ENCODE peak calls at places on chromosomes 3 and 15, in four cellular contexts. D is fibroblast of the conjunctiva, B is tibial nerve, F is suprapubic skin. X is an unnamed sample.
A peak's percentile ranks its signal among the peaks of the same experiment; 100 is the strongest.

GRCh38 chr3:31288641-31289100 is 244.1 kb upstream of the STT3B start:
- DNase-seq in D (no peak), B (peak; percentile 23), F (no peak), X (peak; percentile 27)

GRCh38 chr15:69127226-69127625 is 33.2 kb upstream of the GLCE start:
- DNase-seq in D (no peak), B (no peak), F (no peak), X (no peak)

GRCh38 chr15:49621327-49622210 is 721 bp downstream of the DTWD1 start:
- DNase-seq in D (no peak), B (no peak), F (no peak), X (no peak)

GRCh38 chr3:49967307-49967706 is 27.4 kb downstream of the RBM6 start:
- DNase-seq in D (peak; percentile 3), B (no peak), F (no peak), X (no peak)

GRCh38 chr3:177764377-177764912 is 567.2 kb upstream of the TBL1XR1 start:
- DNase-seq in D (peak; percentile 31), B (no peak), F (no peak), X (no peak)

GRCh38 chr15:77081971-77082370 is 11.1 kb upstream of the TSPAN3 start:
- DNase-seq in D (no peak), B (no peak), F (no peak), X (no peak)

GRCh38 chr3:179606534-179607085 is 2.0 kb downstream of the NDUFB5 start:
- DNase-seq in D (no peak), B (no peak), F (no peak), X (no peak)

GRCh38 chr3:29486087-29486486 is 205.2 kb downstream of the RBMS3 start:
- DNase-seq in D (peak; percentile 70), B (no peak), F (no peak), X (no peak)

GRCh38 chr3:114338651-114339357 is 45.0 kb downstream of the TIGIT start:
- DNase-seq in D (no peak), B (no peak), F (no peak), X (no peak)

GRCh38 chr3:46566040-46566631 is at the start of gene LRRC2:
- DNase-seq in D (peak; percentile 35), B (no peak), F (peak; percentile 84), X (peak; percentile 32)

GRCh38 chr3:44439499-44440295 is 37.8 kb downstream of the ZNF445 start:
- DNase-seq in D (no peak), B (peak; percentile 29), F (peak; percentile 80), X (no peak)

GRCh38 chr3:64331605-64332004 is 106.3 kb upstream of the PRICKLE2 start:
- DNase-seq in D (no peak), B (no peak), F (no peak), X (no peak)

GRCh38 chr15:36888018-36888992 is 212.0 kb downstream of the MEIS2 start:
- DNase-seq in D (no peak), B (no peak), F (no peak), X (no peak)

GRCh38 chr15:55802600-55803376 is 59.8 kb upstream of the PRTG start:
- DNase-seq in D (no peak), B (no peak), F (no peak), X (no peak)

GRCh38 chr15:73685561-73685960 is 1.4 kb downstream of the CD276 start:
- DNase-seq in D (no peak), B (no peak), F (no peak), X (no peak)

GRCh38 chr3:193552911-193553310 is 1.8 kb downstream of the ATP13A4 start:
- DNase-seq in D (no peak), B (no peak), F (no peak), X (no peak)

GRCh38 chr3:31635586-31635985 is 102.9 kb downstream of the STT3B start:
- DNase-seq in D (no peak), B (no peak), F (no peak), X (no peak)

GRCh38 chr3:66610548-66610909 is 109.7 kb upstream of the LRIG1 start:
- DNase-seq in D (no peak), B (no peak), F (no peak), X (no peak)

GRCh38 chr3:126926684-126927404 is 56.1 kb upstream of the PLXNA1 start:
- DNase-seq in D (peak; percentile 65), B (peak; percentile 38), F (no peak), X (no peak)

GRCh38 chr15:40108061-40108854 is 421 bp downstream of the BMF start:
- DNase-seq in D (no peak), B (no peak), F (no peak), X (no peak)

GRCh38 chr3:194675081-194675640 is 3.2 kb upstream of the LSG1 start:
- DNase-seq in D (no peak), B (no peak), F (no peak), X (no peak)

GRCh38 chr3:27271890-27272289 is 97.3 kb downstream of the NEK10 start:
- DNase-seq in D (no peak), B (no peak), F (no peak), X (no peak)

GRCh38 chr15:57171414-57171813 is 204.9 kb upstream of the CGNL1 start:
- DNase-seq in D (no peak), B (no peak), F (no peak), X (no peak)

X was measured in HFF-Myc.